ENCODE peak calls at places on chromosomes 16 and 17, in nine cellular contexts. O is sciatic nerve; D is NCI-H460; M is stimulated activated CD8-positive, alpha-beta memory T cell treated with anti-CD3 and anti-CD28 coated beads, Interleukin-4, amount 100 ng/mL, for 4 hours; Z is PC-3; U is stimulated activated naive CD8-positive, alpha-beta T cell treated with anti-CD3 and anti-CD28 coated beads, Interleukin-15, amount 100 ng/mL, for 72 hours; L is iris pigment epithelial cell; G is A549; W is NCI-H1436. X is an unnamed sample.

GRCh38 chr17:60559995-60560859 is 34.2 kb upstream of the APPBP2 start:
- DNase-seq in O (no peak), D (no peak), M (no peak), Z (no peak), U (no peak), L (no peak), G (no peak), W (no peak), X (no peak)

GRCh38 chr17:48681609-48682008 is 40.7 kb downstream of the PRAC1 start:
- DNase-seq in O (no peak), D (no peak), M (no peak), Z (peak; percentile 40), U (no peak), L (no peak), G (no peak), W (no peak), X (no peak)

GRCh38 chr17:35294756-35295155 is 51.9 kb downstream of the SLFN5 start:
- DNase-seq in O (no peak), D (no peak), M (no peak), Z (no peak), U (no peak), L (no peak), G (no peak), W (no peak), X (no peak)

GRCh38 chr17:55814377-55814776 is 63.5 kb downstream of the PCTP start:
- DNase-seq in O (no peak), D (no peak), M (no peak), Z (no peak), U (no peak), L (no peak), G (peak; percentile 20), W (no peak), X (peak; percentile 75)

GRCh38 chr17:82097187-82097918 is 683 bp downstream of the FASN start:
- DNase-seq in O (no peak), D (peak; percentile 30), M (no peak), Z (peak; percentile 31), U (peak; percentile 62), L (peak; percentile 82), G (peak; percentile 66), W (peak; percentile 33), X (no peak)

GRCh38 chr16:18958621-18959578 is 24.8 kb upstream of the TMC7 start:
- DNase-seq in O (no peak), D (no peak), M (no peak), Z (no peak), U (no peak), L (no peak), G (no peak), W (no peak), X (no peak)

GRCh38 chr17:46876926-46877325 is 25.5 kb downstream of the WNT9B start:
- DNase-seq in O (no peak), D (no peak), M (no peak), Z (no peak), U (no peak), L (no peak), G (no peak), W (no peak), X (no peak)

GRCh38 chr16:88451586-88452484 is 1.2 kb upstream of the ZFPM1 start:
- DNase-seq in O (peak; percentile 71), D (no peak), M (no peak), Z (no peak), U (no peak), L (no peak), G (no peak), W (no peak), X (no peak)

GRCh38 chr17:11511696-11512095 is 86.6 kb upstream of the DNAH9 start:
- DNase-seq in O (no peak), D (no peak), M (no peak), Z (no peak), U (no peak), L (no peak), G (no peak), W (no peak), X (no peak)

GRCh38 chr17:72222571-72222970 is 101.8 kb downstream of the SOX9 start:
- DNase-seq in O (no peak), D (no peak), M (no peak), Z (no peak), U (no peak), L (no peak), G (no peak), W (no peak), X (no peak)

GRCh38 chr16:88893127-88893968 is 26.9 kb upstream of the PABPN1L start:
- DNase-seq in O (no peak), D (no peak), M (no peak), Z (no peak), U (no peak), L (no peak), G (no peak), W (no peak), X (no peak)

GRCh38 chr17:8393470-8394231 is 4.0 kb downstream of the RNF222 start:
- DNase-seq in O (no peak), D (no peak), M (no peak), Z (peak; percentile 67), U (peak; percentile 43), L (no peak), G (no peak), W (no peak), X (no peak)

GRCh38 chr17:3695723-3696411 is at the start of gene P2RX5:
- DNase-seq in O (no peak), D (no peak), M (no peak), Z (peak; percentile 32), U (peak; percentile 63), L (peak; percentile 26), G (no peak), W (no peak), X (no peak)

GRCh38 chr17:41620583-41621434 is 3.6 kb downstream of the KRT17 start:
- DNase-seq in O (no peak), D (no peak), M (no peak), Z (no peak), U (no peak), L (peak; percentile 20), G (no peak), W (no peak), X (no peak)

GRCh38 chr16:11632455-11632921 is 35.8 kb upstream of the SNN start:
- DNase-seq in O (peak; percentile 91), D (no peak), M (no peak), Z (no peak), U (no peak), L (peak; percentile 68), G (no peak), W (no peak), X (no peak)

GRCh38 chr16:89920723-89921122 is 2.1 kb downstream of the MC1R start:
- DNase-seq in O (no peak), D (no peak), M (no peak), Z (no peak), U (no peak), L (peak; percentile 50), G (no peak), W (no peak), X (no peak)

GRCh38 chr17:48068491-48068961 is 20.4 kb downstream of the NFE2L1 start:
- DNase-seq in O (no peak), D (no peak), M (no peak), Z (peak; percentile 51), U (no peak), L (peak; percentile 48), G (peak; percentile 65), W (no peak), X (no peak)

GRCh38 chr16:78748471-78748929 is 649.0 kb downstream of the WWOX start:
- DNase-seq in O (no peak), D (no peak), M (no peak), Z (no peak), U (no peak), L (no peak), G (no peak), W (peak; percentile 76), X (no peak)

GRCh38 chr17:68324114-68324513 is 32.8 kb downstream of the ARSG start:
- DNase-seq in O (no peak), D (no peak), M (no peak), Z (no peak), U (no peak), L (no peak), G (no peak), W (no peak), X (no peak)

GRCh38 chr16:26598061-26598460 is 468.7 kb upstream of the C16orf82 start:
- DNase-seq in O (no peak), D (no peak), M (peak; percentile 22), Z (peak; percentile 3), U (peak; percentile 90), L (no peak), G (no peak), W (no peak), X (no peak)

GRCh38 chr17:77125432-77125901 is 15.3 kb upstream of the SEC14L1 start:
- DNase-seq in O (no peak), D (no peak), M (no peak), Z (peak; percentile 99), U (no peak), L (peak; percentile 94), G (peak; percentile 89), W (no peak), X (no peak)

GRCh38 chr16:81601008-81601428 is 156.4 kb downstream of the CMIP start:
- DNase-seq in O (no peak), D (no peak), M (no peak), Z (peak; percentile 60), U (no peak), L (peak; percentile 58), G (peak; percentile 46), W (no peak), X (no peak)

GRCh38 chr16:87585452-87586200 is 16.7 kb upstream of the JPH3 start:
- DNase-seq in O (no peak), D (no peak), M (no peak), Z (no peak), U (no peak), L (no peak), G (no peak), W (no peak), X (no peak)